ENCODE peak calls at places on chromosomes 2 and 18, in eight cellular contexts. J, W, I, P, G, M, D and V are unnamed samples.

GRCh38 chr2:19871836-19872235 is 29.9 kb downstream of the TTC32 start:
- DNase-seq in P (no peak), D (peak), G (no peak), M (no peak), J (no peak), I (peak), W (no peak), V (no peak)

GRCh38 chr2:84832772-84833461 is 48.0 kb downstream of the TRABD2A start:
- DNase-seq in M (no peak), D (no peak), J (peak), P (no peak), W (no peak), G (peak), I (no peak), V (no peak)

GRCh38 chr2:168494190-168494711 is 38.2 kb downstream of the CERS6 start:
- DNase-seq in J (no peak), W (peak), I (no peak), G (no peak), M (no peak), P (no peak), D (no peak), V (no peak)

GRCh38 chr2:177398290-177398683 is 5.7 kb downstream of the AGPS start:
- DNase-seq in J (no peak), M (no peak), I (no peak), D (no peak), W (no peak), G (no peak), P (no peak), V (no peak)

GRCh38 chr2:73091696-73092095 is 20.2 kb upstream of the SFXN5 start:
- DNase-seq in G (no peak), D (no peak), M (no peak), W (no peak), J (no peak), P (no peak), I (no peak), V (no peak)

GRCh38 chr2:168430431-168430830 is 25.6 kb upstream of the CERS6 start:
- DNase-seq in M (no peak), G (no peak), W (no peak), I (no peak), J (no peak), P (no peak), D (no peak), V (no peak)

GRCh38 chr2:97267411-97268074 is 154.6 kb downstream of the ANKRD36 start:
- DNase-seq in W (no peak), G (peak), P (peak), D (peak), M (peak), J (peak), I (peak), V (peak)

GRCh38 chr18:12821408-12821807 is 62.6 kb downstream of the PTPN2 start:
- DNase-seq in W (no peak), D (no peak), P (no peak), G (no peak), J (no peak), I (no peak), M (no peak), V (no peak)

GRCh38 chr18:32684940-32685339 is 87.9 kb downstream of the KLHL14 start:
- DNase-seq in D (no peak), G (no peak), I (no peak), W (no peak), J (no peak), M (no peak), P (no peak), V (no peak)

GRCh38 chr2:218371987-218372358 is 10.1 kb upstream of the SLC11A1 start:
- DNase-seq in P (no peak), M (no peak), J (no peak), W (no peak), G (no peak), D (no peak), I (no peak), V (no peak)

GRCh38 chr2:159169187-159169586 is 117.3 kb downstream of the WDSUB1 start:
- DNase-seq in P (no peak), M (no peak), I (no peak), G (no peak), D (no peak), W (no peak), J (no peak), V (no peak)

GRCh38 chr18:33596178-33596854 is 18.3 kb downstream of the ASXL3 start:
- DNase-seq in M (no peak), J (no peak), I (no peak), P (no peak), W (no peak), G (no peak), D (no peak), V (no peak)

GRCh38 chr2:15388406-15389325 is 172.5 kb downstream of the NBAS start:
- DNase-seq in I (no peak), W (no peak), J (no peak), M (no peak), P (no peak), G (no peak), D (no peak), V (no peak)

GRCh38 chr2:173149491-173149890 is 73.8 kb downstream of the MAP3K20 start:
- DNase-seq in M (no peak), G (no peak), J (no peak), P (no peak), D (no peak), I (no peak), W (no peak), V (no peak)

GRCh38 chr2:215966274-215966673 is 47.1 kb downstream of the MREG start:
- DNase-seq in D (no peak), I (no peak), G (no peak), P (no peak), M (no peak), J (no peak), W (no peak), V (no peak)

GRCh38 chr18:45834303-45834702 is 8.8 kb downstream of the SIGLEC15 start:
- DNase-seq in P (no peak), M (no peak), I (no peak), J (no peak), D (no peak), G (no peak), W (no peak), V (no peak)

GRCh38 chr2:54636425-54637139 is 86.9 kb upstream of the EML6 start:
- DNase-seq in I (no peak), D (no peak), J (no peak), W (no peak), M (no peak), G (no peak), P (no peak), V (no peak)

GRCh38 chr2:32456808-32457207 is 100.0 kb downstream of the BIRC6 start:
- DNase-seq in W (no peak), P (no peak), M (no peak), G (no peak), D (no peak), I (no peak), J (no peak), V (no peak)

GRCh38 chr2:201779996-201780673 is 598 bp downstream of the ALS2 start:
- DNase-seq in D (no peak), I (peak), G (no peak), P (no peak), M (no peak), W (no peak), J (peak), V (no peak)

GRCh38 chr2:9552491-9553178 is 3.0 kb downstream of the ADAM17 start:
- DNase-seq in P (no peak), M (no peak), G (no peak), W (no peak), D (no peak), I (no peak), J (no peak), V (no peak)

GRCh38 chr18:13762690-13763439 is 36.4 kb downstream of the RNMT start:
- DNase-seq in W (no peak), G (no peak), M (no peak), I (no peak), P (no peak), D (no peak), J (no peak), V (no peak)

GRCh38 chr18:38025433-38026038 is 459.9 kb upstream of the CELF4 start:
- DNase-seq in J (no peak), M (no peak), I (no peak), W (no peak), G (no peak), D (no peak), P (no peak), V (no peak)

GRCh38 chr18:58996131-58996632 is 131.5 kb downstream of the ZNF532 start:
- DNase-seq in D (no peak), P (no peak), M (no peak), G (no peak), W (no peak), I (no peak), J (no peak), V (no peak)

GRCh38 chr2:113173563-113174368 is at the start of gene PSD4:
- DNase-seq in G (peak), J (peak), W (no peak), I (peak), M (no peak), D (no peak), P (no peak), V (peak)

GRCh38 chr2:105813405-105813804 is 68.7 kb downstream of the NCK2 start:
- DNase-seq in M (no peak), I (no peak), P (no peak), G (no peak), W (no peak), D (no peak), J (no peak), V (no peak)

GRCh38 chr2:107776333-107776732 is 50.4 kb upstream of the RGPD4 start:
- DNase-seq in J (no peak), M (no peak), D (no peak), P (no peak), G (no peak), I (no peak), W (no peak), V (no peak)

GRCh38 chr2:140624188-140624587 is 1506.6 kb downstream of the LRP1B start:
- DNase-seq in W (no peak), J (no peak), D (no peak), G (no peak), I (no peak), M (no peak), P (no peak), V (no peak)

DNA sequence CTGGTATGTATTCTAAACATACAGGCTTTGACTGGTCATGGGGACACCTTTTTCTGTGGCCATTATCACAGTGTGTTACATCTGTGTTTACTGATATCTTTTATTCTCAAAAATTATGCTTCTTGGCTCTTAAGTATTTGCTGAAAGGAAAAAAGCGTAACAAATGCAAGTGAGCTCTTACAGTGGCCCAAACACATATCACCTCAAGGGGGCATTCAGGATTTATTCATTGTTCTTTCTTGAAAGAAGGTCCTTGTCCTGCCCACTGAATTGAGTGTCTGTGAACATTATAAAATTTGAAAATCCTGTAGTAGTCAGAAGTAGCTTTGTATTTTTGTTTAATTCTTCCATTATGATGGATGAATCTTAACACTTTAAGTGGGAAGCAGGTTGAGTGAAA is 454.5 kb downstream of the XIRP2 start:
- DNase-seq in G (no peak), I (no peak), W (no peak), M (no peak), J (no peak), D (no peak), P (no peak), V (no peak)
- TF ChIP-seq CTCF in G (no peak), I (no peak), W (no peak), M (no peak), J (no peak), D (no peak), P (no peak), V (no peak)

GRCh38 chr2:48287971-48288370 is 242.0 kb upstream of the STON1 start:
- DNase-seq in G (no peak), M (no peak), W (no peak), D (no peak), J (no peak), I (no peak), P (no peak), V (no peak)

GRCh38 chr2:48279347-48279746 is 250.6 kb upstream of the STON1 start:
- DNase-seq in G (no peak), D (no peak), P (no peak), I (no peak), W (no peak), M (no peak), J (no peak), V (no peak)

GRCh38 chr2:48283870-48284269 is 246.1 kb upstream of the STON1 start:
- DNase-seq in W (no peak), J (no peak), M (no peak), I (no peak), D (no peak), P (no peak), G (no peak), V (no peak)

GRCh38 chr2:48282281-48282680 is 247.7 kb upstream of the STON1 start:
- DNase-seq in D (no peak), I (no peak), G (no peak), W (no peak), M (no peak), P (no peak), J (no peak), V (no peak)

GRCh38 chr2:48284624-48285212 is 245.2 kb upstream of the STON1 start:
- DNase-seq in I (no peak), W (no peak), G (no peak), M (no peak), J (no peak), D (no peak), P (no peak), V (no peak)
- H3K27ac ChIP-seq in I (no peak), W (no peak), G (no peak), M (no peak), J (no peak), D (no peak), P (no peak), V (no peak)

DNA sequence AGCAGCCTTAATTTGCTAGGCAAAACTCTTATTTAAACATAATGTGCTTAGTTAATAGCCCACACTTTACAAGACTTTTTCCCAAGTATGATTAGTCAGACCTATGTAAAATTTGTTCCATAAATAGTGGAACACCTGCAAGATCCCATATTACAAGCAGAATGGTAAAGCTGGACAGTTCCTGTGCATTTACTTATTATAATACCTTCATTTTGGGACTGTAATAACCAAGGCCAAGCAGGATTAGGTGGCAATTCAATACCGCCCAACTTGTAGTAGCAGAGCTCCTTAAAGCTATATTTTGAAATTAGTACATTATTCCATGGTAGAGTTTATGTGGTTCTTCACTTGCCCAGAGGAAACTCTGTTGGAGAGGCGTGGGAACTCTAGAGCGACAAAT is 431.5 kb upstream of the MMADHC start:
- DNase-seq in P (no peak), G (no peak), W (no peak), M (no peak), D (no peak), I (no peak), J (no peak), V (no peak)
- TF ChIP-seq POLR2A in P (no peak), G (no peak), W (no peak), M (no peak), D (no peak), I (no peak), J (no peak), V (no peak)

GRCh38 chr2:86372641-86373502 is 35.4 kb upstream of the REEP1 start:
- DNase-seq in I (no peak), P (peak), D (peak), J (peak), G (no peak), W (peak), M (no peak), V (peak)
- TF ChIP-seq CTCF in I (peak), P (peak), D (peak), J (peak), G (peak), W (peak), M (no peak), V (peak)

DNA sequence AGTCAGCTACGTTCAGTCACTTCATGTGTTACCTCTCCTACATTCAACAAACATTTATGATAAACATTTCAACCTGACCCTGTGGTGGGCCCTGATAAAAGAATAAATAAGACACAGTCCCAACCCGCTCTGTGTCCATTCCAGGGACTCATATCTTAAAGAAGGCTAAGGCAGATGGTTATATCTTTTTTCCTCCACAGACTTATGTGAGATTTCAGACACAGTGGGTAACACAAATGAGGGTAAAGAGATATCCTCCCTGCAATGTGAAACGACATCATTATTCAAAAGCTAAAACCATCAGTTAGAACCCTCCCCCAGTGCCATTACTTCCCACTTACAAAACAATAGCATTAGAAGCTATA is 11.1 kb upstream of the HNRNPLL start:
- DNase-seq in P (no peak), W (no peak), J (no peak), D (no peak), M (no peak), I (no peak), G (no peak), V (no peak)
- H3K27ac ChIP-seq in P (no peak), W (no peak), J (peak), D (no peak), M (no peak), I (no peak), G (no peak), V (no peak)

GRCh38 chr2:11768940-11769339 is 22.5 kb downstream of the LPIN1 start:
- DNase-seq in P (no peak), J (no peak), G (no peak), W (no peak), D (no peak), I (no peak), M (no peak), V (no peak)
- TF ChIP-seq POLR2A in P (no peak), J (no peak), G (no peak), W (no peak), D (no peak), I (no peak), M (no peak), V (no peak)

GRCh38 chr18:80198994-80199748 is 48.1 kb downstream of the PARD6G start:
- DNase-seq in D (no peak), P (no peak), J (no peak), G (no peak), M (no peak), W (no peak), I (no peak), V (no peak)

GRCh38 chr18:80198391-80198790 is 48.9 kb downstream of the PARD6G start:
- DNase-seq in I (no peak), M (no peak), G (no peak), J (peak), W (no peak), P (no peak), D (no peak), V (no peak)

GRCh38 chr18:80200932-80201672 is 46.2 kb downstream of the PARD6G start:
- DNase-seq in P (no peak), I (no peak), W (no peak), G (no peak), D (peak), M (no peak), J (peak), V (no peak)

GRCh38 chr18:80201739-80202138 is 45.6 kb downstream of the PARD6G start:
- DNase-seq in D (no peak), I (no peak), P (no peak), W (no peak), M (no peak), J (no peak), G (no peak), V (no peak)

DNA sequence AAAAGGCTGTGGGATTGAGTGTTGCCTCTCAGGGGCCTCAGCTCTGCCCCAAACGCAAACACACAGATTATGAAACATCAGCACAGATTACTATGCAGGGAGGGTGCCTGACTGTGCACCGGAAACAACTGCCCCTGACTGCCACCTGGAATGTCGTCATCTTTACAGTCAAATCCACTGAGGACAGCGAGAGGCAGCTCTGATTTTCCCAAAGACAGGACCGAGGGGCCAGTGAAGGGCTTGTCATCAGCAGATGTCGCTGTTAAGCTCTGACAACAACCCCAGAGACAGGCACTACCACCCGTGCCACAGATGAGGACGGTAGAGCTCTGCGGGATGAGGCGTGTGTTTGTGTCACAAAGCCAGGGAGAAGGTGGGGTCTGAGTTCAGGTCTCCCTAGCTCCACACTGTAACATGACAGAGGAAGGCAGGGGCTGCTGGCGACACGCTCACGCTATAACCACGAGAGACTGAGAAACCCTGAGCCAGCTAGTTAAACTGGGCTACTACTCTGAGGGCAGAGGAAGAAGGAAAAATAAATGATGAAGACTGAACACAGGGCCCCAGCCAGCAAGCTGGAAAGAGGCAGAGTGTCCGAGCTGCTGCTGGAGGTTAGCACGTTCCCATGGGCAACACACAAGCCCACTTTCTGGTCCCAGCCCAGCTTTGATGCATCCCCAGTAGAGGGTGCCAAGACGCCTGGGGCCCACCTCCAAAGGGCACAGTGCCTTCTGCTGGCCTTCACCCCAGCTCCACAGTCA is 47.0 kb downstream of the PARD6G start:
- DNase-seq in J (peak), P (no peak), D (peak), I (no peak), M (no peak), W (no peak), G (no peak), V (no peak)
- TF ChIP-seq CTCF in J (no peak), P (no peak), D (no peak), I (no peak), M (no peak), W (no peak), G (no peak), V (no peak)

GRCh38 chr2:28232267-28232666 is 160.4 kb upstream of the FOSL2 start:
- DNase-seq in D (no peak), I (no peak), G (no peak), P (peak), M (peak), J (no peak), W (no peak), V (no peak)
- H3K27ac ChIP-seq in D (peak), I (no peak), G (no peak), P (peak), M (no peak), J (no peak), W (no peak), V (no peak)